ENCODE peak calls at places on chromosomes 11 and 22, in six cellular contexts. One of them, this sample, is unnamed.

GRCh38 chr11:117902001-117902855 is 25.8 kb upstream of the FXYD6 start:
- DNase-seq in transverse colon: no peak
- DNase-seq in body of pancreas: no peak
- DNase-seq in prostate gland: no peak
- DNase-seq in A549: no peak
- DNase-seq in spleen: no peak
- DNase-seq in this sample: no peak

GRCh38 chr11:116641561-116642045 is 131.2 kb downstream of the BUD13 start:
- DNase-seq in transverse colon: peak
- DNase-seq in body of pancreas: peak
- DNase-seq in prostate gland: peak
- DNase-seq in A549: peak
- DNase-seq in spleen: no peak
- DNase-seq in this sample: peak

GRCh38 chr22:46085831-46086576 is 64.3 kb upstream of the PPARA start:
- DNase-seq in transverse colon: peak
- DNase-seq in body of pancreas: no peak
- DNase-seq in prostate gland: peak
- DNase-seq in A549: peak
- DNase-seq in spleen: peak
- DNase-seq in this sample: no peak

GRCh38 chr22:22752556-22753477 is 108.4 kb downstream of the GGTLC2 start:
- DNase-seq in transverse colon: no peak
- DNase-seq in body of pancreas: peak
- DNase-seq in prostate gland: no peak
- DNase-seq in A549: no peak
- DNase-seq in spleen: no peak
- DNase-seq in this sample: no peak

GRCh38 chr11:35148163-35148562 is 9.2 kb downstream of the CD44 start:
- DNase-seq in transverse colon: no peak
- DNase-seq in body of pancreas: no peak
- DNase-seq in prostate gland: no peak
- DNase-seq in A549: no peak
- DNase-seq in spleen: no peak
- DNase-seq in this sample: no peak

GRCh38 chr11:45593992-45594391 is 71.4 kb downstream of the CHST1 start:
- DNase-seq in transverse colon: no peak
- DNase-seq in body of pancreas: no peak
- DNase-seq in prostate gland: no peak
- DNase-seq in A549: no peak
- DNase-seq in spleen: no peak
- DNase-seq in this sample: peak

GRCh38 chr11:134592391-134592990 is 180.4 kb upstream of the B3GAT1 start:
- DNase-seq in transverse colon: peak
- DNase-seq in body of pancreas: no peak
- DNase-seq in prostate gland: peak
- DNase-seq in A549: no peak
- DNase-seq in spleen: no peak
- DNase-seq in this sample: peak

GRCh38 chr11:10413268-10413667 is 41.8 kb upstream of the AMPD3 start:
- DNase-seq in transverse colon: peak
- DNase-seq in body of pancreas: peak
- DNase-seq in prostate gland: no peak
- DNase-seq in A549: no peak
- DNase-seq in spleen: peak
- DNase-seq in this sample: peak

GRCh38 chr11:67507242-67507890 is 596 bp downstream of the CDK2AP2 start:
- DNase-seq in transverse colon: peak
- DNase-seq in body of pancreas: peak
- DNase-seq in prostate gland: peak
- DNase-seq in A549: peak
- DNase-seq in spleen: no peak
- DNase-seq in this sample: peak

GRCh38 chr22:46010951-46011626 is 34.1 kb upstream of the WNT7B start:
- DNase-seq in transverse colon: no peak
- DNase-seq in body of pancreas: peak
- DNase-seq in prostate gland: no peak
- DNase-seq in A549: no peak
- DNase-seq in spleen: peak
- DNase-seq in this sample: no peak

GRCh38 chr11:74434528-74434927 is 32.8 kb downstream of the KCNE3 start:
- DNase-seq in transverse colon: peak
- DNase-seq in body of pancreas: no peak
- DNase-seq in prostate gland: no peak
- DNase-seq in A549: no peak
- DNase-seq in spleen: no peak
- DNase-seq in this sample: no peak

GRCh38 chr22:41557401-41558240 is 3.2 kb upstream of the CSDC2 start:
- DNase-seq in transverse colon: peak
- DNase-seq in body of pancreas: peak
- DNase-seq in prostate gland: no peak
- DNase-seq in A549: no peak
- DNase-seq in spleen: no peak
- DNase-seq in this sample: peak

GRCh38 chr11:74019860-74020259 is 11.0 kb upstream of the UCP3 start:
- DNase-seq in transverse colon: no peak
- DNase-seq in body of pancreas: no peak
- DNase-seq in prostate gland: no peak
- DNase-seq in A549: no peak
- DNase-seq in spleen: no peak
- DNase-seq in this sample: no peak

GRCh38 chr11:129388824-129389223 is 13.2 kb downstream of the BARX2 start:
- DNase-seq in transverse colon: no peak
- DNase-seq in body of pancreas: no peak
- DNase-seq in prostate gland: no peak
- DNase-seq in A549: no peak
- DNase-seq in spleen: no peak
- DNase-seq in this sample: no peak

GRCh38 chr11:33722579-33723234 is 13.5 kb downstream of the CD59 start:
- DNase-seq in transverse colon: no peak
- DNase-seq in body of pancreas: no peak
- DNase-seq in prostate gland: no peak
- DNase-seq in A549: no peak
- DNase-seq in spleen: no peak
- DNase-seq in this sample: no peak

GRCh38 chr11:57901756-57902155 is 121.9 kb upstream of the OR9Q1 start:
- DNase-seq in transverse colon: no peak
- DNase-seq in body of pancreas: no peak
- DNase-seq in prostate gland: no peak
- DNase-seq in A549: no peak
- DNase-seq in spleen: no peak
- DNase-seq in this sample: no peak

GRCh38 chr22:42176271-42176670 is 45.7 kb upstream of the CYP2D6 start:
- DNase-seq in transverse colon: no peak
- DNase-seq in body of pancreas: no peak
- DNase-seq in prostate gland: no peak
- DNase-seq in A549: no peak
- DNase-seq in spleen: no peak
- DNase-seq in this sample: no peak

GRCh38 chr11:95831198-95831883 is 41.0 kb downstream of the CEP57 start:
- DNase-seq in transverse colon: no peak
- DNase-seq in body of pancreas: peak
- DNase-seq in prostate gland: no peak
- DNase-seq in A549: no peak
- DNase-seq in spleen: no peak
- DNase-seq in this sample: no peak

GRCh38 chr22:20174785-20175596 is 24.1 kb upstream of the CCDC188 start:
- DNase-seq in transverse colon: no peak
- DNase-seq in body of pancreas: no peak
- DNase-seq in prostate gland: no peak
- DNase-seq in A549: no peak
- DNase-seq in spleen: no peak
- DNase-seq in this sample: no peak

GRCh38 chr11:8036002-8036802 is 44.8 kb upstream of the TUB start:
- DNase-seq in transverse colon: no peak
- DNase-seq in body of pancreas: no peak
- DNase-seq in prostate gland: no peak
- DNase-seq in A549: no peak
- DNase-seq in spleen: peak
- DNase-seq in this sample: no peak

GRCh38 chr11:36059660-36060059 is 115.8 kb downstream of the LDLRAD3 start:
- DNase-seq in transverse colon: no peak
- DNase-seq in body of pancreas: no peak
- DNase-seq in prostate gland: no peak
- DNase-seq in A549: no peak
- DNase-seq in spleen: no peak
- DNase-seq in this sample: no peak

GRCh38 chr11:94563176-94563847 is 3.9 kb upstream of the PIWIL4 start:
- DNase-seq in transverse colon: no peak
- DNase-seq in body of pancreas: no peak
- DNase-seq in prostate gland: no peak
- DNase-seq in A549: peak
- DNase-seq in spleen: no peak
- DNase-seq in this sample: no peak

GRCh38 chr11:110173775-110174644 is 80.8 kb downstream of the ZC3H12C start:
- DNase-seq in transverse colon: peak
- DNase-seq in body of pancreas: peak
- DNase-seq in prostate gland: no peak
- DNase-seq in A549: peak
- DNase-seq in spleen: peak
- DNase-seq in this sample: peak

GRCh38 chr22:37967637-37968451 is 14.3 kb downstream of the POLR2F start:
- DNase-seq in transverse colon: no peak
- DNase-seq in body of pancreas: no peak
- DNase-seq in prostate gland: no peak
- DNase-seq in A549: no peak
- DNase-seq in spleen: no peak
- DNase-seq in this sample: no peak

GRCh38 chr11:79404325-79404724 is 36.5 kb downstream of the TENM4 start:
- DNase-seq in transverse colon: no peak
- DNase-seq in body of pancreas: no peak
- DNase-seq in prostate gland: no peak
- DNase-seq in A549: no peak
- DNase-seq in spleen: no peak
- DNase-seq in this sample: no peak

GRCh38 chr11:35014352-35014751 is 97.9 kb downstream of the PDHX start:
- DNase-seq in transverse colon: no peak
- DNase-seq in body of pancreas: no peak
- DNase-seq in prostate gland: no peak
- DNase-seq in A549: no peak
- DNase-seq in spleen: no peak
- DNase-seq in this sample: no peak

GRCh38 chr11:71188886-71189767 is 63.2 kb downstream of the SHANK2 start:
- DNase-seq in transverse colon: no peak
- DNase-seq in body of pancreas: no peak
- DNase-seq in prostate gland: no peak
- DNase-seq in A549: no peak
- DNase-seq in spleen: no peak
- DNase-seq in this sample: no peak

GRCh38 chr11:110479445-110480101 is 49.8 kb downstream of the FDX1 start:
- DNase-seq in transverse colon: no peak
- DNase-seq in body of pancreas: no peak
- DNase-seq in prostate gland: no peak
- DNase-seq in A549: no peak
- DNase-seq in spleen: no peak
- DNase-seq in this sample: no peak

GRCh38 chr11:17036666-17037658 is 22.7 kb upstream of the PLEKHA7 start:
- DNase-seq in transverse colon: peak
- DNase-seq in body of pancreas: peak
- DNase-seq in prostate gland: no peak
- DNase-seq in A549: no peak
- DNase-seq in spleen: no peak
- DNase-seq in this sample: no peak

GRCh38 chr11:68031136-68031459 is 617 bp downstream of the NDUFS8 start:
- DNase-seq in transverse colon: no peak
- DNase-seq in body of pancreas: no peak
- DNase-seq in prostate gland: no peak
- DNase-seq in A549: no peak
- DNase-seq in spleen: no peak
- DNase-seq in this sample: no peak

GRCh38 chr22:47149976-47150375 is 387.5 kb downstream of the TBC1D22A start:
- DNase-seq in transverse colon: no peak
- DNase-seq in body of pancreas: no peak
- DNase-seq in prostate gland: no peak
- DNase-seq in A549: no peak
- DNase-seq in spleen: no peak
- DNase-seq in this sample: no peak

DNA sequence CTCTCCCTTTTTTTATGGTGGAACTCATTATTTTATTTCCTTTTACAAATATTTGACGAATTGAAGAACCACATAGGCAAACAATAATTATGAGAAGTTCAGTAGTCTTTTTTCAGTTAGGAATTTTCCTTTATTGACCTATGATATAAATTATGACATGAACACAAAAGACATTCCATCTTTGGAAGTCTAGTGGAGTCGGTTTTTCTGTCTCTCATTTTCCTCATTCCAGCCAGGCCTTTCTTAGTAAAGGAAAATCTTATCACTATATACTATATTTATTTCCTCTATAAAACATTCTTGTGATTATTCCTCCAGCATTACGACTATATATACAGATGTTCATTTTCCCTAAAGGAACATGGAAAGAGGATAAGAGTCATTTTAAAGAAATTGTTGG is 1046.1 kb downstream of the DLG2 start:
- DNase-seq in transverse colon: no peak
- DNase-seq in body of pancreas: no peak
- DNase-seq in prostate gland: no peak
- DNase-seq in A549: no peak
- DNase-seq in spleen: no peak
- DNase-seq in this sample: no peak
- TF ChIP-seq POLR2A in transverse colon: no peak
- TF ChIP-seq POLR2A in body of pancreas: no peak
- TF ChIP-seq POLR2A in prostate gland: no peak
- TF ChIP-seq POLR2A in A549: no peak
- TF ChIP-seq POLR2A in spleen: no peak
- TF ChIP-seq POLR2A in this sample: no peak

GRCh38 chr22:33400891-33401290 is 342.7 kb upstream of the SYN3 start:
- DNase-seq in transverse colon: no peak
- DNase-seq in body of pancreas: no peak
- DNase-seq in prostate gland: no peak
- DNase-seq in A549: no peak
- DNase-seq in spleen: no peak
- DNase-seq in this sample: no peak
- H3K27ac ChIP-seq in transverse colon: no peak
- H3K27ac ChIP-seq in body of pancreas: no peak
- H3K27ac ChIP-seq in prostate gland: no peak
- H3K27ac ChIP-seq in A549: no peak
- H3K27ac ChIP-seq in spleen: no peak
- H3K27ac ChIP-seq in this sample: no peak

DNA sequence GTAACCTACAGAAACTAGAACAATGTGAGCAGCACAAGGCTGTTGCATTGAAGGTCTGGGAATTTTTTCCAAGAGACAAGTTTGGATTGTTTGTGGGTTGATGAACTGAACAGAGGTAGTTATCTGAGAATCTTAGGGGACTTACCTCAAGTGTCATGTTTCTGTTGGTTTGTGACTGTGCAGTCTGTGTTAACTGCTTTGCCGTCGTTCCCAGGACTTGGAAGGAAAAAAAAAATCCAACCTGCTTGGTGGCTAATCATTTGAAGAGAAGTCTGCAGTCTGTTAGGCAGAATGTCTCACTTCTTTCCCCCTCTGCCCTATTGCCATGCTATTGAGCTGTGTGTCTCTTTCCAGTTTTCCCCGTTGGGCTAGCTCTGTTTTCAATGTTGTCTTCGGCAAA is 75.9 kb downstream of the SC5D start:
- DNase-seq in transverse colon: no peak
- DNase-seq in body of pancreas: no peak
- DNase-seq in prostate gland: no peak
- DNase-seq in A549: no peak
- DNase-seq in spleen: no peak
- DNase-seq in this sample: no peak
- H3K4me3 ChIP-seq in transverse colon: no peak
- H3K4me3 ChIP-seq in body of pancreas: no peak
- H3K4me3 ChIP-seq in prostate gland: no peak
- H3K4me3 ChIP-seq in A549: no peak
- H3K4me3 ChIP-seq in spleen: no peak
- H3K4me3 ChIP-seq in this sample: no peak

GRCh38 chr11:119030329-119031047 is at the start of gene SLC37A4:
- DNase-seq in transverse colon: peak
- DNase-seq in body of pancreas: peak
- DNase-seq in prostate gland: peak
- DNase-seq in A549: peak
- DNase-seq in spleen: peak
- DNase-seq in this sample: peak
- TF ChIP-seq POLR2A in transverse colon: peak
- TF ChIP-seq POLR2A in body of pancreas: peak
- TF ChIP-seq POLR2A in prostate gland: peak
- TF ChIP-seq POLR2A in A549: peak
- TF ChIP-seq POLR2A in spleen: no peak
- TF ChIP-seq POLR2A in this sample: no peak

This sample was measured in testis.